ENCODE peak calls at places on chromosomes 13 and 19, in seven cellular contexts. Q is hepatocyte, N is GM23338, U is PC-3, M is MM.1S, F is GM23248, S is HCT116. J is an unnamed sample.

GRCh38 chr19:3506384-3507340 is 551 bp downstream of the FZR1 start:
- DNase-seq in Q (peak; percentile 50), N (peak; percentile 52), U (peak; percentile 7), M (peak; percentile 17), F (peak; percentile 67), S (no peak), J (no peak)

GRCh38 chr13:71677114-71677513 is 189.9 kb downstream of the DACH1 start:
- DNase-seq in Q (no peak), N (no peak), U (no peak), M (no peak), F (no peak), S (no peak), J (no peak)

GRCh38 chr13:33940898-33941297 is 122.9 kb downstream of the RFC3 start:
- DNase-seq in Q (no peak), N (peak; percentile 37), U (no peak), M (no peak), F (no peak), S (no peak), J (no peak)

GRCh38 chr13:23469901-23470525 is 36.5 kb upstream of the SACS start:
- DNase-seq in Q (peak; percentile 26), N (peak; percentile 58), U (no peak), M (no peak), F (peak; percentile 91), S (no peak), J (no peak)

GRCh38 chr13:30429721-30430694 is 7.7 kb downstream of the UBE2L5 start:
- DNase-seq in Q (peak; percentile 58), N (no peak), U (peak; percentile 77), M (no peak), F (peak; percentile 96), S (peak; percentile 60), J (peak; percentile 85)

GRCh38 chr13:105920375-105920774 is 615.1 kb downstream of the EFNB2 start:
- DNase-seq in Q (peak; percentile 44), N (no peak), U (peak; percentile 85), M (no peak), F (peak; percentile 72), S (peak; percentile 78), J (no peak)

GRCh38 chr13:113178070-113178895 is 19.8 kb downstream of the PROZ start:
- DNase-seq in Q (no peak), N (no peak), U (peak; percentile 79), M (no peak), F (peak; percentile 85), S (no peak), J (no peak)

GRCh38 chr19:18964121-18964520 is 23.1 kb upstream of the HOMER3 start:
- DNase-seq in Q (no peak), N (no peak), U (no peak), M (no peak), F (no peak), S (no peak), J (no peak)

GRCh38 chr13:100721885-100722512 is 47.4 kb upstream of the TMTC4 start:
- DNase-seq in Q (peak; percentile 73), N (peak; percentile 80), U (peak; percentile 63), M (peak; percentile 59), F (peak; percentile 58), S (peak; percentile 37), J (no peak)

GRCh38 chr13:33403807-33404362 is 118.3 kb upstream of the STARD13 start:
- DNase-seq in Q (no peak), N (no peak), U (no peak), M (no peak), F (no peak), S (no peak), J (no peak)

GRCh38 chr19:18274776-18275356 is 614 bp upstream of the IQCN start:
- DNase-seq in Q (peak; percentile 90), N (peak; percentile 37), U (peak; percentile 89), M (no peak), F (peak; percentile 96), S (no peak), J (peak; percentile 77)

GRCh38 chr13:31968473-31968872 is 63.1 kb upstream of the FRY start:
- DNase-seq in Q (peak; percentile 20), N (no peak), U (no peak), M (no peak), F (no peak), S (no peak), J (no peak)

GRCh38 chr13:20144141-20144850 is 16.6 kb downstream of the GJA3 start:
- DNase-seq in Q (no peak), N (no peak), U (no peak), M (no peak), F (no peak), S (no peak), J (no peak)

GRCh38 chr19:17805427-17805826 is 10.5 kb downstream of the B3GNT3 start:
- DNase-seq in Q (no peak), N (no peak), U (no peak), M (no peak), F (no peak), S (no peak), J (no peak)

DNA sequence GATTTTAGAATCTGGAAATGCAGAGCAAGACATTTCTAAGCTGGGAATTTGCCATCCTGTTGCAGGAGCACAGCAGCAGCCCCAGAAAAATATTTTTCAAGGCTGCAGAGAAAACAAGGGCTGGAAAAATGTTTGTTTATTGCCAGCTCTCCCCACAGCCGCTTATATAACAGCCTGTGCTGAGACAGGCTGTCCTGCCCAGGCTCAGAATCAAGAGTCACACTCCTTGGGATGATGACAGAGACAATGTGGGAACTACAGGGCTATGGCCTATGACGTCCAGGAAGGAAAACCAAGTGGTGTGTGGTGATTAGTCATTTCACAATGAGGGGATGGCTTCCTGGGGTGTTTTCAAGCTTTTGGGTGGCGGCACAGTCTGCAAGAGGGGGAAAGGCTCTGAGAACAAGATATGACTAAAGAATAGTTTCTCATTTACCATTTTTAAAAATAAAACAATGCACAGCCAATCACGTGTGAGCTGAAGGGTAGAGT is 136.3 kb upstream of the SERP2 start:
- DNase-seq in Q (peak; percentile 58), N (no peak), U (peak; percentile 43), M (no peak), F (peak; percentile 98), S (no peak), J (peak; percentile 25)
- H3K9me2 ChIP-seq in Q (no peaks in the 10 kb centered on the region), N (no peaks in the 10 kb centered on the region), U (no peaks in the 10 kb centered on the region), M (no peaks in the 10 kb centered on the region), F (no peaks in the 10 kb centered on the region), S (no peaks in the 10 kb centered on the region), J (no peaks in the 10 kb centered on the region)

DNA sequence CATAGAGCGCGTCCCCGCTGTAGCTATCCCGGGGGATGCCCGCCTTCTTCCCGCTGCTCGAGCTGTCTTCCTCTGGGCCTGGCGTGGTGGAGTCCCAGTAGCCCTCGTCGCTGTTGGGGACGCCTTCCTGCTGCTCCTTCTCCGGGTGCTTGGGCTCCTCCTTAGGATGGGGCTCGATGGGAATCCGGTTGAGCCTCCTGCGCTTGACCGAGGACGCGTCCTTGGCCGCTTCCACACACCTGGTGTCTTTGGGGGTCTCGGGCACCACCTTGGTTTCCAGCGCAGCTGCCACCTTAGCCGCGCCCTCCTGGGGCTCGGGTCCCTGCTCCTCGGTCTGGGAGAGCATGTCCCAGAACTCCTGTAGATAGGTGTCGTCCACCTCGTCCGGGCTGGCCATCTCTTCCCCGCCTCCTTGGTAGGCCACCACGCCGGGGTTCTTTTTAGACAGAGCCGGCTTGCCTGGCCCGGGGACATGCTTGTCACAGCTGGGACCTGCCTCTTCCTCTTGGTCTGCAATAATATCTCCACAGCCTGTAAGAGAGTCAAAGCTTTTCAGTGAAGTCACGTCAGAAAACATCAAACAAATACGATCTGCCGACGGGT is 2.0 kb downstream of the AMER2 start:
- DNase-seq in Q (no peak), N (no peak), U (no peak), M (no peak), F (no peak), S (no peak), J (no peak)
- TF ChIP-seq EZH2 in Q (no peak), N (peak; percentile 76), U (no peak), M (no peak), F (no peak), S (no peak), J (no peak)

GRCh38 chr19:55986487-55986886 is at the start of gene NLRP5:
- DNase-seq in Q (no peak), N (no peak), U (no peak), M (peak; percentile 83), F (no peak), S (peak; percentile 7), J (no peak)

GRCh38 chr19:55980415-55980814 is 6.2 kb upstream of the NLRP5 start:
- DNase-seq in Q (no peak), N (no peak), U (no peak), M (no peak), F (no peak), S (no peak), J (no peak)

DNA sequence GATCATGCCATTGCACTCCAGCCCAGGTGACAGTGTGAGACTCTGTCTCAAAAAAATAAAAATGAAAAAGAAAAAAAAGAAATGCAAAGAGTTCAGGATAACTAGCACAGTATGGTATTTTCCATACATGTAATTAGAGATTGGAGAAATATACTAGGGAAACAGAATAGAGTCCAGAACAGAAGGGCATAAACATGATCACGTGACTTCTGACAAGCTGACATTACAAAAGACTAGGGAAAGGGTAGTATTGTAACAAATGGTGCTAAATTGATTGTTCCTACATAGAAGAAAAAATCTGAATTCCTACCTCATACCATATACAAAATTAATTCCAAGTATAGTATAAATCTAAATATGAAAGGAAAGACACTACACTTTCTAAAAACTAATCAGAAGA is 1.3 kb upstream of the NLRP5 start:
- DNase-seq in Q (no peak), N (no peak), U (no peak), M (no peak), F (no peak), S (no peak), J (no peak)
- H3K79me2 ChIP-seq in Q (no peaks in the 10 kb centered on the region), N (no peaks in the 10 kb centered on the region), U (no peaks in the 10 kb centered on the region), M (no peaks in the 10 kb centered on the region), F (no peaks in the 10 kb centered on the region), S (no peaks in the 10 kb centered on the region), J (no peaks in the 10 kb centered on the region)

GRCh38 chr13:38399540-38399939 is 49.9 kb downstream of the UFM1 start:
- DNase-seq in Q (no peak), N (no peak), U (no peak), M (no peak), F (no peak), S (no peak), J (no peak)

GRCh38 chr13:38398810-38399493 is 49.3 kb downstream of the UFM1 start:
- DNase-seq in Q (peak; percentile 15), N (no peak), U (peak; percentile 8), M (no peak), F (peak; percentile 91), S (no peak), J (no peak)

GRCh38 chr13:38391341-38391740 is 41.7 kb downstream of the UFM1 start:
- DNase-seq in Q (no peak), N (no peak), U (no peak), M (no peak), F (no peak), S (no peak), J (no peak)

GRCh38 chr13:38395505-38395803 is 45.8 kb downstream of the UFM1 start:
- DNase-seq in Q (peak; percentile 34), N (no peak), U (peak; percentile 59), M (no peak), F (peak; percentile 35), S (no peak), J (no peak)

DNA sequence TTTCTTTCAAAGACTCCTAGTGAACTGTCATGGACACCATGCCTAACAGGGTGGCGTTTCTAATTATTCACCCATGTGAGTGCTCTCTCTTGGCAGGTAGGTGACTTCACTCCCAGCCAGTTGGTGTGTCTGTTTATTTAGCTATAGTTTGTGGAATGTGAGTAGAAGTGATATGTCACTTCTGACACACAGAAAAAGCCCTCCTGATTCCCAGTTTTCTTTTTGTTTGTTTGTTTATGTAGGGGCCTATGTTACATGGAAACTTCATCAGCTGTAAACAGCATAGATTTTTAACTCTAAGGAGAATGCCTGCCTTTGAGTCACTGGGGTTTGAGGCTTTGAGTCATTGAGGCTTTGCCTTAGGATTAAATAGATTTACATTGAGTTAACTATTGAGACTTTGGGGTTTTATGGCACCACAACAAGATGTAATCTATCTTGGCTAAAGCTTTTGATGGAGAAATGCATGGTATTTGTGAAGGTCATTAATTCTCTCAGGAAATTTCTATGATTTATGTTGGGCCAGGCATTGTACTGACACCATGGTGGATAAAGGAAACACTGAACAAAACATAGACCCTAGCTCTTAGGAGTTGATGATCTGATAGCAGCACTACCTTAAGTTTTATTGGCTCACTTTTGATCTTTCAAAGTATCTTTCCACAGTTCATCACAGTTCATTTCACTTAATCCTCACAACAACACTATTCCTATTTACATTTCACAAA is 45.3 kb downstream of the UFM1 start:
- DNase-seq in Q (peak; percentile 31), N (no peak), U (peak; percentile 87), M (no peak), F (peak; percentile 69), S (no peak), J (no peak)
- H3K9me2 ChIP-seq in Q (no peaks in the 10 kb centered on the region), N (no peaks in the 10 kb centered on the region), U (no peaks in the 10 kb centered on the region), M (no peaks in the 10 kb centered on the region), F (no peaks in the 10 kb centered on the region), S (no peaks in the 10 kb centered on the region), J (no peaks in the 10 kb centered on the region)